ENCODE peak calls at places on chromosomes 2 and 18, in four cellular contexts. V is neural progenitor cell, I is heart left ventricle, B is HCT116. J is an unnamed sample.

GRCh38 chr2:37389984-37390765 is 45.7 kb downstream of the QPCT start:
- DNase-seq in V (no peak), I (peak; percentile 30), B (peak; percentile 28), J (no peak)

GRCh38 chr2:70993689-70993986 is 1.0 kb downstream of the TEX261 start:
- DNase-seq in V (no peak), I (no peak), B (no peak), J (no peak)

GRCh38 chr2:205734436-205734835 is 52.1 kb downstream of the NRP2 start:
- DNase-seq in V (peak; percentile 64), I (no peak), B (no peak), J (peak; percentile 35)

GRCh38 chr2:26988165-26988879 is 17.9 kb downstream of the MAPRE3 start:
- DNase-seq in V (no peak), I (no peak), B (no peak), J (no peak)

GRCh38 chr2:112680666-112681101 is 34.9 kb downstream of the SLC20A1 start:
- DNase-seq in V (no peak), I (no peak), B (no peak), J (no peak)

GRCh38 chr2:149989447-149990063 is 402.0 kb upstream of the MMADHC start:
- DNase-seq in V (no peak), I (no peak), B (no peak), J (no peak)

GRCh38 chr18:70426818-70427217 is 138.0 kb downstream of the SOCS6 start:
- DNase-seq in V (no peak), I (no peak), B (no peak), J (no peak)

GRCh38 chr2:207933396-207934045 is 91.8 kb downstream of the PLEKHM3 start:
- DNase-seq in V (peak; percentile 54), I (no peak), B (no peak), J (no peak)

GRCh38 chr18:44682871-44683221 is 2.2 kb downstream of the SETBP1 start:
- DNase-seq in V (peak; percentile 62), I (no peak), B (no peak), J (peak; percentile 23)

GRCh38 chr2:230411484-230412368 is 4.3 kb upstream of the SP100 start:
- DNase-seq in V (peak; percentile 66), I (peak; percentile 71), B (no peak), J (peak; percentile 31)
- H3K4me1 ChIP-seq in V (no peaks in the 10 kb centered on the region), I (peaks cover 41% of the 10 kb centered on the region), B (peaks cover 4% of the 10 kb centered on the region), J (peaks cover 2% of the 10 kb centered on the region)

GRCh38 chr2:218983263-218983970 is 1.6 kb downstream of the FEV start:
- DNase-seq in V (no peak), I (no peak), B (no peak), J (no peak)

GRCh38 chr2:218980800-218981389 is 4.1 kb downstream of the FEV start:
- DNase-seq in V (no peak), I (no peak), B (no peak), J (no peak)

GRCh38 chr2:218981390-218982311 is 3.3 kb downstream of the FEV start:
- DNase-seq in V (peak; percentile 65), I (peak; percentile 45), B (no peak), J (no peak)

GRCh38 chr2:218982312-218983262 is 2.4 kb downstream of the FEV start:
- DNase-seq in V (no peak), I (no peak), B (no peak), J (no peak)

DNA sequence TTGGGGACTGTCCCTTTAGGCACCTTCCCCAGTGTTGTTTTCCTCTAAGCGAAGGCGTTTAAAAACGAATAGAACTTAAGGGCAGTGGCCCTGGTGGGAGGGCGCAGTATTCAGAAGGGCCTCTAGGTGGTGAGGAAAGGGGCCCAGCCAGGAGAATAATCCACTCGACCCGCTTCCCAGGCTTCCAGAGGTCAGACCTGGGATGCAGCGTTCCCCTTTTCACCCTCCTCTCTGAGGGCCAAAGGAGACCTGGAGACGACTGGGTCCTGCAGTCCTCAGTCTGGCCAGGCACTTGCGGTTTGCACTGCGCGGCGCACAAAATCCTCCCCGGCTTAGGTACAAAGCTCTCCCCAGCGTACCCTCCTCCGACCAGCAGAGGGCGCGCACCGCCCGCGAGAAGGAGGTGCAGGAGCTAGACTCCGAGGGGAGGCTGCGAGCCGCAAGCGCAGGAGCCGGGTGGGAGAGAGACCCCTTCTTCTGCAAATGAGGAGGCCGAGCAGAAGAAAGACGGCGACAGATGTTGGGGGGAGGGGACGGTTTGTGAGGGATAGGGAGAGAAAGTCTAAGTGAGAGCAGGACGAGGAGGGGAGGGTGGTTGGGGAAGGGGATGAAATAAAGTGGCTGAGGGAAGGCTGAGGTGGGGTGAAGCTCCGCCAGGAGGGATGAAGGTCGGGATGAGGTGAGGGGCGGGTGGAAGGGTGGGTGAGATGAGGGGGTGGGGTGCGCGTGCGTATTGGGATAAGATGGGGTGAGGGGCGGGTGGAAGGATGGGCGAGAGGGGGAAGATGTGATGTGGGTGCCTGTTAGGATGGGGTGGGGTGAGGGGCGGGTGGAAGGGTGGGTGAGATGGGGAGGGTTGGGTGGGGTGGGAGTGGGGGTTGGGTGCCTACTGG is 4.9 kb downstream of the FEV start:
- DNase-seq in V (peak; percentile 93), I (peak; percentile 80), B (peak; percentile 68), J (peak; percentile 74)
- H3K27me3 ChIP-seq in V (peaks cover 100% of the 10 kb centered on the region), I (peaks cover 92% of the 10 kb centered on the region), B (no peaks in the 10 kb centered on the region), J (peaks cover 43% of the 10 kb centered on the region)

GRCh38 chr2:201130524-201131186 is 14.7 kb downstream of the CFLAR start:
- DNase-seq in V (no peak), I (peak; percentile 59), B (no peak), J (no peak)
- H3K4me3 ChIP-seq in V (no peak overlapping the region), I (no peak overlapping the region), B (no peak overlapping the region), J (no peak overlapping the region)

GRCh38 chr18:11995445-11996189 is 14.3 kb downstream of the IMPA2 start:
- DNase-seq in V (peak; percentile 80), I (peak; percentile 80), B (peak; percentile 41), J (peak; percentile 72)
- H3K4me1 ChIP-seq in V (peaks cover 4% of the 10 kb centered on the region), I (peaks cover 24% of the 10 kb centered on the region), B (peaks cover 6% of the 10 kb centered on the region), J (peaks cover 3% of the 10 kb centered on the region)

DNA sequence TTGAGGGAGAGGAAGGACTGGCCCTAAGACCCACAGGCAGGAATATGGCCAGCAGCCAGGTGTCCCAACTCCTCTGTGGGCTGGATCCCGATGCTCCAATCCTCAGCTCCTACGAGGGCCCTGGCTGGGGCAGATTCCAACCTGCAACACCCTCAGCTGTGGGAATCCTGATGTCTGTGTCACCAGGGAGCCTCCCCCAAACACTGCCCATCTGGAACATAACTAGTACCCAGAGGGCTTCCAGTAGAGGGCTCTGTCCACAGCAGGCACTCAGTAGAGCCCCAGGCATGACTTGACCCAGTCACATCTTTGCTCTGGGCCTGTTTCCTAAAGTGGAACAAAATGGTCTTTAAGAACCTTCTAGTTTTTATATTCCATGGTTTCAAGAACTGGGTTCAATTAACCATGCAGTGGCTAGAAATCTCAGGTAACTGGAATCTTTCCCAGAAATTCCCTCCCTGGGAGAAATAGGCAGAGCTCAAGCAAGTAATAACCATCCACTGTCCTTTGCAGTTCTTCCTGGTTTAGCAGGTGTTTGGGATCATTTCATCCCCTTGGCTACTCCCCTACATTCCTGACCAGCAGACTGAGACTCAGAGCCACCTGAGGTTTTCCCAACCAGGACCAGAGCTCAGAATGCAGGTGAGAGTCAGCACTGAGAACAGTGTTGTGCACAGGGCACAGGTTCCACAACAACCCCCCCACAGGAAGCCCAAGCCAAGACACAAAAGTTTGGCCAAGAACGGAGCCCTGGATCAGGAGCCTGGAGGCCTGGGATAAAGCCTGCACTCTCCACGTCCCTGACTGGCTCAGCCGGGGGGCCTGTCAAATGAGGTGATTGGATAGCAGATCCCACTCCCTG is 20.8 kb upstream of the LOXHD1 start:
- DNase-seq in V (no peak), I (no peak), B (peak; percentile 2), J (no peak)
- H3K27me3 ChIP-seq in V (no peaks in the 10 kb centered on the region), I (no peaks in the 10 kb centered on the region), B (peaks cover 21% of the 10 kb centered on the region), J (no peaks in the 10 kb centered on the region)

GRCh38 chr2:107285621-107286303 is 399.8 kb upstream of the ST6GAL2 start:
- DNase-seq in V (no peak), I (no peak), B (no peak), J (no peak)
- H3K4me3 ChIP-seq in V (no peak overlapping the region), I (no peak overlapping the region), B (no peak overlapping the region), J (no peak overlapping the region)

DNA sequence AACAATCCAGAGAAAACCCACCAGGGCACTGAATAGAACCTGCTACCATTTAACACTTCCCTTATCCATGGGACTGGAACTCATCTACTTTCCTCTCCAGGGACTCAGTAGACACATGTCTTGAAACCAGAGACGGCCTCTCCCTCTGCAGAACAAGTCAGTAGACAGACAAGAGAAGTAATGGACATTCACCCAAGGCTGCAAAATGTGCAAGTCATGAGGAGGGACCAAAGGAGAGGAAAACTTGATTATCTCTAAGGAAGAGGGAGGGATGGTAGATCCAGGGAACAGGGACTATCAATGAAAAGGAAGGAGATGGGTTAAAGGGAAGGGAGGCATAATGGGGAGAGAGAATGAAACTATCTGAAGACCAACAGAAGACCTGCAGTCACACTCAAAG is 5.3 kb upstream of the TTC39C start:
- DNase-seq in V (no peak), I (no peak), B (no peak), J (no peak)
- H3K4me1 ChIP-seq in V (no peaks in the 10 kb centered on the region), I (no peaks in the 10 kb centered on the region), B (no peaks in the 10 kb centered on the region), J (no peaks in the 10 kb centered on the region)

GRCh38 chr18:78418379-78418778 is 561.2 kb upstream of the SALL3 start:
- DNase-seq in V (no peak), I (no peak), B (no peak), J (no peak)

GRCh38 chr18:78416853-78417252 is 562.8 kb upstream of the SALL3 start:
- DNase-seq in V (peak; percentile 19), I (no peak), B (no peak), J (no peak)

GRCh38 chr18:78422336-78422735 is 557.3 kb upstream of the SALL3 start:
- DNase-seq in V (no peak), I (peak; percentile 28), B (no peak), J (no peak)

GRCh38 chr18:78421392-78421791 is 558.2 kb upstream of the SALL3 start:
- DNase-seq in V (no peak), I (no peak), B (no peak), J (no peak)

GRCh38 chr18:78420116-78420515 is 559.5 kb upstream of the SALL3 start:
- DNase-seq in V (no peak), I (no peak), B (no peak), J (no peak)
- H3K27me3 ChIP-seq in V (no peaks in the 10 kb centered on the region), I (peaks cover 14% of the 10 kb centered on the region), B (no peaks in the 10 kb centered on the region), J (no peaks in the 10 kb centered on the region)

DNA sequence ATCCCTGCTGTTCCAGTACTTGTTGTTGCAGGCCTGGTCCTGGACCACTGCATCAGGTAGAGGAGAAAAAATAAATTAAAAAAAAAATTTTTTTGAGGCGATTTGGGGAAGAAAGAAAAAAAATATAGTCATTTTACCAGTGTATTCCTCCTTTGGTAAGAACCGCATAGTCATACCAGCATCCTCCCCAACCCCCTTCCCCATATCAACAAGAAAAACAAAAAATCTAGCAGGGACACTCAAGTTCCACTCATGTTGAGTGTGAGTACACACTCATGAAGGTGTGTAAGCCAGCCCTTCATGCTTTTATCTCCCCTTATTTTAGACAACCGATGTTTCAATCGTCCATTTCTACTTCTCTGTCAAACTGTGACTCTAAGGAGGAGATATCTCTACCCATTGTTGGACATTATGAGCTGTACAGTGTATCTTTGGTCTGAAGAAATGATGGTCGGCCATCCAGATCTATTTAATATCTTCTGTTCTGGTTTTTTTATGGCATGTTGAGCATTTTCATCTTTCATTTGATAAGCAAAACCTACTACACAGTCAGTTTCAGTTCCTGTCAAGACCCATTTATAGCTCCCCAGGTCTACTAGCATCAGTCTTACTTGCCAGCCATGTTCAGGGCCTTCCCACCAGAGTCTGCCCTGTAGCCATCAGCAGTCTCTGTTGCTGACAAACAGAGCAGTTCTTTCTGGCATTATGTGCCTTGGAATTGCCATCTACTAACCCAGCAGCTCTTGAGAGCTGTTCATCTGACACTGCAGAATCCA is 20.0 kb downstream of the ELP2 start:
- DNase-seq in V (no peak), I (no peak), B (no peak), J (no peak)
- H3K4me3 ChIP-seq in V (no peak overlapping the region), I (no peak overlapping the region), B (no peak overlapping the region), J (no peak overlapping the region)

J was measured in HAP-1.